ENCODE peak calls at places on chromosomes 11 and 22, in ten cellular contexts. One of them, this sample, is unnamed.

GRCh38 chr22:23256986-23257888 is 76.9 kb downstream of the BCR start:
- DNase-seq in A549: no peak
- DNase-seq in lower leg skin: peak; percentile 86
- DNase-seq in skeletal muscle cell: no peak
- DNase-seq in GM12865: no peak
- DNase-seq in DND-41: no peak
- DNase-seq in cardiac fibroblast: peak; percentile 62
- DNase-seq in mammary epithelial cell: peak; percentile 32
- DNase-seq in psoas muscle: peak; percentile 74
- DNase-seq in heart left ventricle: peak; percentile 78
- DNase-seq in this sample: no peak

GRCh38 chr11:96340555-96340885 is 2.5 kb downstream of the MAML2 start:
- DNase-seq in A549: no peak
- DNase-seq in lower leg skin: no peak
- DNase-seq in skeletal muscle cell: no peak
- DNase-seq in GM12865: no peak
- DNase-seq in DND-41: no peak
- DNase-seq in cardiac fibroblast: peak; percentile 63
- DNase-seq in mammary epithelial cell: peak; percentile 22
- DNase-seq in psoas muscle: no peak
- DNase-seq in heart left ventricle: no peak
- DNase-seq in this sample: no peak

GRCh38 chr22:32850591-32851517 is 49.3 kb downstream of the TIMP3 start:
- DNase-seq in A549: no peak
- DNase-seq in lower leg skin: peak; percentile 81
- DNase-seq in skeletal muscle cell: no peak
- DNase-seq in GM12865: no peak
- DNase-seq in DND-41: no peak
- DNase-seq in cardiac fibroblast: peak; percentile 73
- DNase-seq in mammary epithelial cell: no peak
- DNase-seq in psoas muscle: peak; percentile 82
- DNase-seq in heart left ventricle: peak; percentile 89
- DNase-seq in this sample: no peak

GRCh38 chr22:50469377-50470305 is 5.2 kb downstream of the SBF1 start:
- DNase-seq in A549: no peak
- DNase-seq in lower leg skin: peak; percentile 57
- DNase-seq in skeletal muscle cell: no peak
- DNase-seq in GM12865: peak; percentile 98
- DNase-seq in DND-41: peak; percentile 100
- DNase-seq in cardiac fibroblast: peak; percentile 16
- DNase-seq in mammary epithelial cell: peak; percentile 84
- DNase-seq in psoas muscle: peak; percentile 52
- DNase-seq in heart left ventricle: no peak
- DNase-seq in this sample: peak; percentile 99

GRCh38 chr22:27100789-27101188 is 443.4 kb downstream of the MIAT start:
- DNase-seq in A549: no peak
- DNase-seq in lower leg skin: no peak
- DNase-seq in skeletal muscle cell: no peak
- DNase-seq in GM12865: no peak
- DNase-seq in DND-41: no peak
- DNase-seq in cardiac fibroblast: peak; percentile 53
- DNase-seq in mammary epithelial cell: peak; percentile 9
- DNase-seq in psoas muscle: no peak
- DNase-seq in heart left ventricle: no peak
- DNase-seq in this sample: no peak

GRCh38 chr11:110000045-110000502 is 93.1 kb upstream of the ZC3H12C start:
- DNase-seq in A549: peak; percentile 65
- DNase-seq in lower leg skin: no peak
- DNase-seq in skeletal muscle cell: peak; percentile 98
- DNase-seq in GM12865: peak; percentile 87
- DNase-seq in DND-41: no peak
- DNase-seq in cardiac fibroblast: peak; percentile 87
- DNase-seq in mammary epithelial cell: peak; percentile 73
- DNase-seq in psoas muscle: no peak
- DNase-seq in heart left ventricle: no peak
- DNase-seq in this sample: no peak

GRCh38 chr11:116240661-116241060 is 532.1 kb downstream of the BUD13 start:
- DNase-seq in A549: no peak
- DNase-seq in lower leg skin: no peak
- DNase-seq in skeletal muscle cell: no peak
- DNase-seq in GM12865: no peak
- DNase-seq in DND-41: no peak
- DNase-seq in cardiac fibroblast: peak; percentile 18
- DNase-seq in mammary epithelial cell: no peak
- DNase-seq in psoas muscle: no peak
- DNase-seq in heart left ventricle: no peak
- DNase-seq in this sample: no peak

GRCh38 chr11:118406599-118407166 is 5.3 kb downstream of the ATP5MG start:
- DNase-seq in A549: no peak
- DNase-seq in lower leg skin: no peak
- DNase-seq in skeletal muscle cell: no peak
- DNase-seq in GM12865: peak; percentile 36
- DNase-seq in DND-41: no peak
- DNase-seq in cardiac fibroblast: peak; percentile 16
- DNase-seq in mammary epithelial cell: no peak
- DNase-seq in psoas muscle: no peak
- DNase-seq in heart left ventricle: no peak
- DNase-seq in this sample: no peak

GRCh38 chr11:60164550-60165075 is 18.3 kb downstream of the MS4A6A start:
- DNase-seq in A549: no peak
- DNase-seq in lower leg skin: no peak
- DNase-seq in skeletal muscle cell: no peak
- DNase-seq in GM12865: peak; percentile 27
- DNase-seq in DND-41: no peak
- DNase-seq in cardiac fibroblast: no peak
- DNase-seq in mammary epithelial cell: peak; percentile 81
- DNase-seq in psoas muscle: no peak
- DNase-seq in heart left ventricle: no peak
- DNase-seq in this sample: no peak

GRCh38 chr11:16160146-16160545 is 196.2 kb downstream of the SOX6 start:
- DNase-seq in A549: no peak
- DNase-seq in lower leg skin: no peak
- DNase-seq in skeletal muscle cell: no peak
- DNase-seq in GM12865: no peak
- DNase-seq in DND-41: no peak
- DNase-seq in cardiac fibroblast: no peak
- DNase-seq in mammary epithelial cell: no peak
- DNase-seq in psoas muscle: no peak
- DNase-seq in heart left ventricle: no peak
- DNase-seq in this sample: no peak

GRCh38 chr11:6635082-6635932 is 16.1 kb upstream of the TPP1 start:
- DNase-seq in A549: no peak
- DNase-seq in lower leg skin: no peak
- DNase-seq in skeletal muscle cell: no peak
- DNase-seq in GM12865: no peak
- DNase-seq in DND-41: no peak
- DNase-seq in cardiac fibroblast: peak; percentile 81
- DNase-seq in mammary epithelial cell: no peak
- DNase-seq in psoas muscle: peak; percentile 51
- DNase-seq in heart left ventricle: peak; percentile 84
- DNase-seq in this sample: no peak

DNA sequence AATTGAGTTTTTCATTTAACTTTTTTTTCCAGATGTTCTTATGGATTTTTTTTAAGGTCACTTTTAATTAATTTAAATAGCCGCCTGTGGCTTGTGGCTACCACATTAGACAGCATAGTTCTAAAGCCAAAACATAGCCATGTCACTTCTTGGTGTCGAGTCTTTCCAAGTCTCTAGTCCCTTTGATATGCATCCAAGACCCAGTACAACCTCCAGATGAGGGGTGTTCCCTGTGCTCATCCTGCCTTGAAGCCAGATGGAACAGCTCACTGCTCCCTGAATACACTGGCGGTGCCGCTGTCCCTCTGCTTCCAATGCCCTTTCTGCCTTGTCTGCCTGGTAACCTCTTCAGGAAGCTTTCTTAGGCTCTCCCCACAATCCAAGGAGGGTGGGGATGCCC is 338.0 kb downstream of the TENM4 start:
- DNase-seq in A549: no peak
- DNase-seq in lower leg skin: no peak
- DNase-seq in skeletal muscle cell: no peak
- DNase-seq in GM12865: no peak
- DNase-seq in DND-41: no peak
- DNase-seq in cardiac fibroblast: no peak
- DNase-seq in mammary epithelial cell: no peak
- DNase-seq in psoas muscle: no peak
- DNase-seq in heart left ventricle: no peak
- DNase-seq in this sample: no peak
- H3K4me3 ChIP-seq in A549: no peak overlapping the region
- H3K4me3 ChIP-seq in lower leg skin: no peak overlapping the region
- H3K4me3 ChIP-seq in skeletal muscle cell: no peak overlapping the region
- H3K4me3 ChIP-seq in GM12865: no peak overlapping the region
- H3K4me3 ChIP-seq in DND-41: no peak overlapping the region
- H3K4me3 ChIP-seq in cardiac fibroblast: no peak overlapping the region
- H3K4me3 ChIP-seq in mammary epithelial cell: no peak overlapping the region
- H3K4me3 ChIP-seq in psoas muscle: no peak overlapping the region
- H3K4me3 ChIP-seq in heart left ventricle: no peak overlapping the region
- H3K4me3 ChIP-seq in this sample: no peak overlapping the region

GRCh38 chr11:120565436-120566155 is 54.0 kb downstream of the GRIK4 start:
- DNase-seq in A549: no peak
- DNase-seq in lower leg skin: no peak
- DNase-seq in skeletal muscle cell: no peak
- DNase-seq in GM12865: no peak
- DNase-seq in DND-41: no peak
- DNase-seq in cardiac fibroblast: no peak
- DNase-seq in mammary epithelial cell: peak; percentile 36
- DNase-seq in psoas muscle: no peak
- DNase-seq in heart left ventricle: no peak
- DNase-seq in this sample: no peak

GRCh38 chr11:120562806-120563425 is 51.4 kb downstream of the GRIK4 start:
- DNase-seq in A549: no peak
- DNase-seq in lower leg skin: no peak
- DNase-seq in skeletal muscle cell: no peak
- DNase-seq in GM12865: no peak
- DNase-seq in DND-41: no peak
- DNase-seq in cardiac fibroblast: peak; percentile 25
- DNase-seq in mammary epithelial cell: no peak
- DNase-seq in psoas muscle: no peak
- DNase-seq in heart left ventricle: peak; percentile 51
- DNase-seq in this sample: no peak

GRCh38 chr11:120564573-120565301 is 53.2 kb downstream of the GRIK4 start:
- DNase-seq in A549: no peak
- DNase-seq in lower leg skin: no peak
- DNase-seq in skeletal muscle cell: no peak
- DNase-seq in GM12865: peak; percentile 82
- DNase-seq in DND-41: no peak
- DNase-seq in cardiac fibroblast: peak; percentile 52
- DNase-seq in mammary epithelial cell: no peak
- DNase-seq in psoas muscle: peak; percentile 61
- DNase-seq in heart left ventricle: peak; percentile 69
- DNase-seq in this sample: no peak

GRCh38 chr11:120566176-120566575 is 54.6 kb downstream of the GRIK4 start:
- DNase-seq in A549: no peak
- DNase-seq in lower leg skin: no peak
- DNase-seq in skeletal muscle cell: no peak
- DNase-seq in GM12865: no peak
- DNase-seq in DND-41: no peak
- DNase-seq in cardiac fibroblast: peak; percentile 17
- DNase-seq in mammary epithelial cell: peak; percentile 48
- DNase-seq in psoas muscle: no peak
- DNase-seq in heart left ventricle: no peak
- DNase-seq in this sample: no peak

DNA sequence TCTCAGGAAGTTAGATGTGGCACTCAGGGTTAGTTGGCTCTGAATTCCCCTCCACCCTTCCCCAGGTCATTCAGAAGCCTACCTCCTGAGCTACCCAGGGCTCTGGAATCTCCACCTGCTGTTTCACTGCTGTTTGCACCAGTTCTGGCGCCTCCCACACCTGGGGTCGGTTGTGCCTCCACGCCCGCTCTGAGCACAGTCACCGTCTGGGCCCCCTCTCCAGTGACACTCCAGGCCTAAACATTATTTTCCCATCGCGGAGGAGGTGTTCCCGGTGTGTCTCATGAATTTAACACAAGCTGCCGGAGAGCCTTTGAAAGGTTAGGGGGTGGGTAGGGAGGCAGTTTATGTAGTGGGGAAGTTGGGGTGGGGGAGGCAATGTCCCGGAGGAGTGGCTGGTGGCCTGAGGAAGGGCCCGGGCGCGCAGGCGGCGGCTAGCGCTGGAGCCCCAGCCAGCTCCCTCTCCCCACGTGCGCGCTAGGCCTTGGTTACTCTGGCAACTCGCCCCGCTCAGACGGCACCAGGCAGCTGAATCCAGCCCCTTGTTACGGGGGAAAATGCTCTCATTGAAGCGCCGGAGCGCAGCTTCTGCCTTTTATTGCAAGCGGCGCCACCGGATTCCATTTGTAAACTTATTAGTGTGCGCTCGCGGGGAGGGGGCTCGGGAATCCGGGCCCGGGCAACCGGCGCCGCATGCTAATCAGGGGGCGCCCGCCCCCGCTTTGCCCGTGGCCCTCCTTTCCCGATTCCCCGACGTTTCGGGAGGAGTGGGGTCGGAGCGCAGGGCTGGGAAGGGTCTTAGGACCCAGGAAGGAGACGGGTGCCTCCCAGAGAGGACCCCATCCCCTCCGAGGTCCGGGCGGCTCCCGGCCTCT is 52.4 kb downstream of the GRIK4 start:
- DNase-seq in A549: no peak
- DNase-seq in lower leg skin: no peak
- DNase-seq in skeletal muscle cell: no peak
- DNase-seq in GM12865: no peak
- DNase-seq in DND-41: no peak
- DNase-seq in cardiac fibroblast: peak; percentile 15
- DNase-seq in mammary epithelial cell: no peak
- DNase-seq in psoas muscle: peak; percentile 43
- DNase-seq in heart left ventricle: peak; percentile 57
- DNase-seq in this sample: no peak
- H3K4me3 ChIP-seq in A549: no peak overlapping the region
- H3K4me3 ChIP-seq in lower leg skin: no peak overlapping the region
- H3K4me3 ChIP-seq in skeletal muscle cell: peak overlapping the region; percentile 46
- H3K4me3 ChIP-seq in GM12865: peak overlapping the region; percentile 33
- H3K4me3 ChIP-seq in DND-41: no peak overlapping the region
- H3K4me3 ChIP-seq in cardiac fibroblast: no peak overlapping the region
- H3K4me3 ChIP-seq in mammary epithelial cell: no peak overlapping the region
- H3K4me3 ChIP-seq in psoas muscle: peak overlapping the region; percentile 56
- H3K4me3 ChIP-seq in heart left ventricle: peak overlapping the region; percentile 45
- H3K4me3 ChIP-seq in this sample: no peak overlapping the region

GRCh38 chr22:29030016-29030617 is 31.5 kb downstream of the C22orf31 start:
- DNase-seq in A549: no peak
- DNase-seq in lower leg skin: no peak
- DNase-seq in skeletal muscle cell: peak; percentile 9
- DNase-seq in GM12865: no peak
- DNase-seq in DND-41: no peak
- DNase-seq in cardiac fibroblast: peak; percentile 24
- DNase-seq in mammary epithelial cell: peak; percentile 94
- DNase-seq in psoas muscle: no peak
- DNase-seq in heart left ventricle: no peak
- DNase-seq in this sample: no peak
- H3K4me3 ChIP-seq in A549: peak overlapping the region; percentile 41
- H3K4me3 ChIP-seq in lower leg skin: no peak overlapping the region
- H3K4me3 ChIP-seq in skeletal muscle cell: peak overlapping the region; percentile 26
- H3K4me3 ChIP-seq in GM12865: no peak overlapping the region
- H3K4me3 ChIP-seq in DND-41: no peak overlapping the region
- H3K4me3 ChIP-seq in cardiac fibroblast: peak overlapping the region; percentile 32
- H3K4me3 ChIP-seq in mammary epithelial cell: peak overlapping the region; percentile 45
- H3K4me3 ChIP-seq in psoas muscle: peak overlapping the region; percentile 64
- H3K4me3 ChIP-seq in heart left ventricle: peak overlapping the region; percentile 60
- H3K4me3 ChIP-seq in this sample: no peak overlapping the region

DNA sequence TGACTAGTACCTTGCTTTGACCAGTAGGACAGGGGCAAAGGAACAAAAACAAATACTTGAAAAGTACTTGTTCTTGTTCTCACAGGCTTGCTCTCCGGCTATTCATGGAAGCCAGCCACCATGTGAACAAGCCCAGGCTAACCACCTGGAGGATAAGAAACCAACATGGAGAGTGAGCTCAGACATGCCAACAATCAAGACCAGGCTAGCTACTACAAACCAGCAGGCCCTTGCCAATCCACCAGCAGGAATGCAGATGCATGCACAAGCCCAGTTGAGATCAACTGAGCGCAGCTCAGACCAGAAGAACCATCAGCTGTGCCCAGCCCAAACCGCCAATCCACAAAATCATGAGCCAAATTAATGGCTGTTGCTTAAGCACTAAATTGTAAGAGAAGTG is 180.1 kb upstream of the ISX start:
- DNase-seq in A549: no peak
- DNase-seq in lower leg skin: peak; percentile 21
- DNase-seq in skeletal muscle cell: no peak
- DNase-seq in GM12865: no peak
- DNase-seq in DND-41: no peak
- DNase-seq in cardiac fibroblast: no peak
- DNase-seq in mammary epithelial cell: peak; percentile 86
- DNase-seq in psoas muscle: no peak
- DNase-seq in heart left ventricle: no peak
- DNase-seq in this sample: no peak
- H3K4me3 ChIP-seq in A549: no peak overlapping the region
- H3K4me3 ChIP-seq in lower leg skin: no peak overlapping the region
- H3K4me3 ChIP-seq in skeletal muscle cell: no peak overlapping the region
- H3K4me3 ChIP-seq in GM12865: no peak overlapping the region
- H3K4me3 ChIP-seq in DND-41: no peak overlapping the region
- H3K4me3 ChIP-seq in cardiac fibroblast: no peak overlapping the region
- H3K4me3 ChIP-seq in mammary epithelial cell: no peak overlapping the region
- H3K4me3 ChIP-seq in psoas muscle: no peak overlapping the region
- H3K4me3 ChIP-seq in heart left ventricle: no peak overlapping the region
- H3K4me3 ChIP-seq in this sample: no peak overlapping the region

This sample was measured in Jurkat, Clone E6-1.